ENCODE peak calls at places on chromosomes 7 and 10, in five cellular contexts. T is cardiac fibroblast, P is ovary, G is PC-9, S is hepatocyte. Z is an unnamed sample.

GRCh38 chr10:5442990-5443370 is 30.6 kb downstream of the NET1 start:
- DNase-seq in T (no peak), P (no peak), G (no peak), S (no peak), Z (no peak)

GRCh38 chr10:30606313-30606712 is 23.2 kb downstream of the LYZL2 start:
- DNase-seq in T (no peak), P (no peak), G (no peak), S (no peak), Z (no peak)

GRCh38 chr10:21649441-21649872 is 115.4 kb downstream of the MLLT10 start:
- DNase-seq in T (no peak), P (no peak), G (no peak), S (no peak), Z (no peak)

GRCh38 chr7:156063241-156063810 is 251.1 kb upstream of the SHH start:
- DNase-seq in T (no peak), P (no peak), G (no peak), S (no peak), Z (no peak)

GRCh38 chr10:551489-552252 is 137.8 kb downstream of the DIP2C start:
- DNase-seq in T (no peak), P (no peak), G (no peak), S (no peak), Z (no peak)

GRCh38 chr10:93542358-93542791 is 24.1 kb upstream of the FFAR4 start:
- DNase-seq in T (peak; percentile 38), P (no peak), G (no peak), S (peak; percentile 79), Z (no peak)

GRCh38 chr10:96610817-96611216 is 24.0 kb upstream of the TM9SF3 start:
- DNase-seq in T (no peak), P (no peak), G (no peak), S (no peak), Z (no peak)

GRCh38 chr7:105353752-105354328 is 34.9 kb downstream of the SRPK2 start:
- DNase-seq in T (peak; percentile 79), P (peak; percentile 32), G (no peak), S (no peak), Z (no peak)

GRCh38 chr7:3558410-3558809 is 257.4 kb downstream of the SDK1 start:
- DNase-seq in T (no peak), P (no peak), G (no peak), S (no peak), Z (no peak)

GRCh38 chr10:79142064-79142491 is 73.3 kb downstream of the ZMIZ1 start:
- DNase-seq in T (peak; percentile 46), P (no peak), G (no peak), S (no peak), Z (no peak)

GRCh38 chr10:100327701-100328009 is 2.4 kb downstream of the PKD2L1 start:
- DNase-seq in T (no peak), P (no peak), G (no peak), S (no peak), Z (no peak)

GRCh38 chr7:103940382-103941268 is 48.8 kb downstream of the RELN start:
- DNase-seq in T (no peak), P (no peak), G (no peak), S (no peak), Z (no peak)

GRCh38 chr10:93199221-93199681 is 125.6 kb downstream of the CYP26A1 start:
- DNase-seq in T (peak; percentile 46), P (peak; percentile 16), G (no peak), S (peak; percentile 58), Z (no peak)

GRCh38 chr7:135147899-135148721 is at the start of gene TMEM140:
- DNase-seq in T (peak; percentile 81), P (no peak), G (peak; percentile 77), S (peak; percentile 76), Z (no peak)

GRCh38 chr10:35262436-35262835 is 73.9 kb upstream of the CCNY start:
- DNase-seq in T (no peak), P (no peak), G (no peak), S (no peak), Z (no peak)

GRCh38 chr10:96975083-96975482 is 143.0 kb downstream of the LCOR start:
- DNase-seq in T (no peak), P (no peak), G (no peak), S (no peak), Z (no peak)

GRCh38 chr7:130493275-130493868 is 1.5 kb downstream of the MEST start:
- DNase-seq in T (peak; percentile 57), P (peak; percentile 17), G (no peak), S (no peak), Z (no peak)

GRCh38 chr7:31875424-31875823 is 188.4 kb downstream of the PPP1R17 start:
- DNase-seq in T (peak; percentile 34), P (no peak), G (no peak), S (no peak), Z (no peak)

GRCh38 chr7:108014747-108015682 is 12.1 kb upstream of the LAMB1 start:
- DNase-seq in T (peak; percentile 69), P (no peak), G (no peak), S (peak; percentile 40), Z (no peak)

GRCh38 chr10:123606006-123606405 is 60.1 kb upstream of the GPR26 start:
- DNase-seq in T (no peak), P (no peak), G (no peak), S (no peak), Z (no peak)

GRCh38 chr7:66682350-66683093 is 53.8 kb downstream of the KCTD7 start:
- DNase-seq in T (peak; percentile 60), P (no peak), G (no peak), S (no peak), Z (no peak)

GRCh38 chr7:123823898-123824753 is 20.8 kb upstream of the HYAL4 start:
- DNase-seq in T (no peak), P (no peak), G (no peak), S (no peak), Z (peak; percentile 34)

GRCh38 chr7:140653319-140654108 is 12.9 kb upstream of the DENND2A start:
- DNase-seq in T (peak; percentile 81), P (peak; percentile 79), G (peak; percentile 64), S (peak; percentile 89), Z (no peak)

GRCh38 chr10:46547881-46548780 is 8.3 kb downstream of the GPRIN2 start:
- DNase-seq in T (no peak), P (no peak), G (no peak), S (no peak), Z (no peak)

GRCh38 chr10:70571236-70571635 is 31.3 kb downstream of the PRF1 start:
- DNase-seq in T (no peak), P (no peak), G (no peak), S (no peak), Z (no peak)

GRCh38 chr7:111437736-111438135 is 124.6 kb downstream of the IMMP2L start:
- DNase-seq in T (no peak), P (no peak), G (no peak), S (no peak), Z (no peak)

GRCh38 chr7:27944626-27945025 is 204.7 kb downstream of the TAX1BP1 start:
- DNase-seq in T (peak; percentile 52), P (no peak), G (no peak), S (no peak), Z (no peak)
- H3K4me3 ChIP-seq in T (no peak overlapping the region), P (no peak overlapping the region), G (no peak overlapping the region), S (no peak overlapping the region), Z (no peak overlapping the region)

GRCh38 chr10:121096617-121097431 is 245.7 kb downstream of the WDR11 start:
- DNase-seq in T (peak; percentile 5), P (peak; percentile 44), G (no peak), S (peak; percentile 84), Z (no peak)
- TF ChIP-seq CTCF in T (no peak), P (no peak), G (no peak), S (no peak), Z (no peak)

GRCh38 chr10:110337401-110337800 is 32.7 kb upstream of the SMNDC1 start:
- DNase-seq in T (no peak), P (no peak), G (no peak), S (no peak), Z (no peak)

GRCh38 chr10:110337906-110338305 is 33.2 kb upstream of the SMNDC1 start:
- DNase-seq in T (peak; percentile 55), P (no peak), G (no peak), S (no peak), Z (no peak)

GRCh38 chr10:110334061-110334656 is 29.4 kb upstream of the SMNDC1 start:
- DNase-seq in T (no peak), P (no peak), G (no peak), S (no peak), Z (no peak)

GRCh38 chr10:110335314-110336064 is 30.8 kb upstream of the SMNDC1 start:
- DNase-seq in T (no peak), P (no peak), G (no peak), S (no peak), Z (no peak)

GRCh38 chr10:110336111-110336721 is 31.5 kb upstream of the SMNDC1 start:
- DNase-seq in T (peak; percentile 98), P (peak; percentile 24), G (peak; percentile 92), S (peak; percentile 45), Z (no peak)
- H3K4me3 ChIP-seq in T (no peak overlapping the region), P (no peak overlapping the region), G (no peak overlapping the region), S (no peak overlapping the region), Z (no peak overlapping the region)

DNA sequence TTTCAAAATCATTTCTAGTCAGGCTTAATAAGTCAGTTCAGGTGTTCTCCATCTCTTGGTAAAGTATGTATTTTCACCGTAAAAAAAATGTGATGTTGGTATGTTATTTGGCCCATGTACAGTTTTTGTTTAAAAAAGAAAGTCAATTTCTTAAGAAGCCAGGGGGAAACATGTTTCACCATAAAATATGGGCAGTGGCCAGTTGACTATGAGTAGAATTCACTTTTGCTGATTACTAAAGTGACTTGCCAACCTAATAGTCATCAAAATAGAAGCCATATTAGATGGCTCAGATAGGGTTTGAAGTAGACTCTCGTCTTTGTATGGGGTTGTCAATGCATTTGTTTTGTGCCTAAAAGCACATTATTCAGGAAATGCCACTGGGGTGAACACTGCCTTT is 266.3 kb downstream of the BICC1 start:
- DNase-seq in T (peak; percentile 47), P (no peak), G (no peak), S (no peak), Z (no peak)
- TF ChIP-seq CTCF in T (no peak), P (no peak), G (no peak), S (no peak), Z (no peak)

GRCh38 chr7:50068026-50068425 is 25.0 kb downstream of the ZPBP start:
- DNase-seq in T (peak; percentile 11), P (no peak), G (no peak), S (no peak), Z (no peak)
- H3K4me3 ChIP-seq in T (no peak overlapping the region), P (no peak overlapping the region), G (no peak overlapping the region), S (no peak overlapping the region), Z (no peak overlapping the region)

GRCh38 chr10:132464256-132465192 is 67.5 kb downstream of the PWWP2B start:
- DNase-seq in T (no peak), P (peak; percentile 94), G (no peak), S (peak; percentile 59), Z (no peak)

GRCh38 chr10:132462463-132463332 is 65.7 kb downstream of the PWWP2B start:
- DNase-seq in T (no peak), P (no peak), G (no peak), S (no peak), Z (no peak)

GRCh38 chr10:132461683-132462231 is 64.8 kb downstream of the PWWP2B start:
- DNase-seq in T (no peak), P (no peak), G (no peak), S (no peak), Z (no peak)

GRCh38 chr10:132465193-132465888 is 68.3 kb downstream of the PWWP2B start:
- DNase-seq in T (no peak), P (no peak), G (no peak), S (no peak), Z (no peak)

GRCh38 chr10:132463333-132464255 is 66.6 kb downstream of the PWWP2B start:
- DNase-seq in T (peak; percentile 36), P (no peak), G (no peak), S (no peak), Z (no peak)
- TF ChIP-seq CTCF in T (peak; percentile 12), P (no peak), G (no peak), S (peak; percentile 8), Z (no peak)